ENCODE peak calls at places on chromosomes 12 and 14, in four cellular contexts. L is HCT116; N is CD8-positive, alpha-beta T cell; Z is thyroid gland. V is an unnamed sample.

GRCh38 chr12:124862768-124863408 is 776 bp downstream of the SCARB1 start:
- DNase-seq in L (no peak), N (no peak), Z (peak; percentile 46), V (no peak)

GRCh38 chr12:70618371-70618770 is 18.9 kb downstream of the PTPRB start:
- DNase-seq in L (no peak), N (no peak), Z (no peak), V (no peak)

GRCh38 chr12:110436231-110436630 is 13.9 kb downstream of the ARPC3 start:
- DNase-seq in L (no peak), N (no peak), Z (no peak), V (no peak)

GRCh38 chr12:10537721-10538120 is 32.0 kb downstream of the EIF2S3B start:
- DNase-seq in L (no peak), N (no peak), Z (no peak), V (no peak)

GRCh38 chr12:130920711-130921381 is 32.9 kb upstream of the ADGRD1 start:
- DNase-seq in L (no peak), N (no peak), Z (peak; percentile 34), V (peak; percentile 89)

GRCh38 chr14:98138666-98139065 is 1133.3 kb downstream of the BCL11B start:
- DNase-seq in L (peak; percentile 1), N (peak; percentile 57), Z (peak; percentile 48), V (no peak)

GRCh38 chr12:123882306-123882705 is 90.3 kb downstream of the CCDC92 start:
- DNase-seq in L (no peak), N (no peak), Z (no peak), V (no peak)

GRCh38 chr14:72104011-72104613 is 171.9 kb downstream of the RGS6 start:
- DNase-seq in L (peak; percentile 3), N (peak; percentile 15), Z (peak; percentile 13), V (no peak)

GRCh38 chr14:70022771-70023445 is 143.7 kb downstream of the SMOC1 start:
- DNase-seq in L (no peak), N (no peak), Z (no peak), V (no peak)

GRCh38 chr12:63070709-63071108 is 80.3 kb downstream of the AVPR1A start:
- DNase-seq in L (no peak), N (no peak), Z (no peak), V (no peak)

GRCh38 chr12:122517877-122518276 is 8.9 kb downstream of the RSRC2 start:
- DNase-seq in L (no peak), N (no peak), Z (no peak), V (no peak)

GRCh38 chr12:104057771-104058197 is 6.5 kb upstream of the HCFC2 start:
- DNase-seq in L (no peak), N (no peak), Z (no peak), V (no peak)

GRCh38 chr12:87853448-87854003 is 175.7 kb downstream of the C12orf50 start:
- DNase-seq in L (no peak), N (no peak), Z (no peak), V (no peak)

GRCh38 chr12:5379737-5380496 is 52.0 kb upstream of the NTF3 start:
- DNase-seq in L (peak; percentile 60), N (no peak), Z (no peak), V (no peak)

GRCh38 chr12:85279449-85280137 is 427 bp upstream of the ALX1 start:
- DNase-seq in L (no peak), N (no peak), Z (peak; percentile 10), V (no peak)
- H3K4me3 ChIP-seq in L (no peak overlapping the region), N (no peak overlapping the region), Z (peak overlapping the region; percentile 16), V (no peak overlapping the region)

DNA sequence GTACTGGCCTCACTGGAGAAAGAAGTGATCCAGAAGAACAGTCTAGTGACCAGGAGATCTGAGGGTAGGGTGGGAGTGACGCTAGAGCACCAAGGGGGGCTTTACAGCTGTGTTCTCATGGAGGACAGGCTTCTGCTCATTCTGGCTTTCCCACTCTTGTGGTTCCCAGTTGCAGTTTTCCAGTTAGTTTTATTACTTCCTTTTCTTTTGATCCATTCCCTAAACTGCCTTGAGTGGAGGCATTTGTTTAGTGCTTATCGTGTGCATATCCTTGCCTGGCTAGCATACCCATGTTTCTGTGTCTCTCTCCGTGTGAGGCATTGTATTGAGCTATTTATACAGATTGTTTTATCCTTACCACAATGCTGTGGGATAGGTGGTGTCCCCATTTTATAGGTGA is 4.0 kb downstream of the MLEC start:
- DNase-seq in L (no peak), N (no peak), Z (no peak), V (no peak)
- H3K4me1 ChIP-seq in L (peaks cover 18% of the 10 kb centered on the region), N (peaks cover 26% of the 10 kb centered on the region), Z (peaks cover 27% of the 10 kb centered on the region), V (peaks cover 23% of the 10 kb centered on the region)

DNA sequence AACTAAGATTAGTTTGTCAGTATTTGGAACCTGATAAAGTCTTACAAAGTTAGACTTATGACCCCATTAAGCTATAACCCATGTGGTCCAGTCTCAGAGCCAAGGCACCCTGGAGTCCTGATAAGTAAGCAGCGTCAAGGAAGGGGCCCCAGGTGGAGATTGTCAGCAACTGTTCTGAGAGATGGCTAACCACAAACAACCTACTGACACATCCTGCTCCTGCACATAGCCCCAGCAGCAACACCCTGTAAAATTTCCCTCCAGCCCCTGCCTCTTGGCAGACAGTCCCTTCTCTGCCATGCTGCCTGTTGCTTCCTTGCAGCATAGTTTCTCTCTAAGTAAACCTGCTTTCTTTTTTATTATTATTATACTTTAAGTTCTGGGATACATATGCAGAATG is 220.4 kb upstream of the TMEM260 start:
- DNase-seq in L (no peak), N (no peak), Z (no peak), V (no peak)
- H3K4me3 ChIP-seq in L (no peak overlapping the region), N (no peak overlapping the region), Z (no peak overlapping the region), V (no peak overlapping the region)

GRCh38 chr12:82838827-82839226 is 152.1 kb downstream of the TMTC2 start:
- DNase-seq in L (no peak), N (no peak), Z (no peak), V (no peak)

GRCh38 chr12:82838123-82838522 is 151.4 kb downstream of the TMTC2 start:
- DNase-seq in L (no peak), N (no peak), Z (no peak), V (no peak)

GRCh38 chr12:82841379-82841778 is 154.7 kb downstream of the TMTC2 start:
- DNase-seq in L (no peak), N (no peak), Z (no peak), V (no peak)

DNA sequence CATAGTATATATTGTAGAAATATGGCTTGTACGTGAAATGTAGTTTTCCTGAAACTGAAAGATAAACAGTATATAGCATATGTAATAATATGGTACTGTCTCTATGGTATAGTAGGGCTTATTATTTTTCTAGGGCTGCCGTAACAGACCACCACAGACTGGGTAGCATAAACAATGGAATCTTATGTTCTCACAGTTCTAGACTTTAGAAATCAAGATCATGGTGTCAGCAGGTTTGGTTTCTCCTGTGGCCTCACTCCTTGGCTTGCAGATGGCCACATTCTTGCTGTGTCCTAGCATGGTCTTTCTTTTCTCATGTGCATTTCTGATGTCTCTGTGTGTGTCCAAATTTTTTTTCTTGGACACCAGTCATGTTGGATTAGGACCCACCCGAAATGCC is 155.8 kb downstream of the TMTC2 start:
- DNase-seq in L (no peak), N (no peak), Z (no peak), V (no peak)
- H3K4me1 ChIP-seq in L (no peaks in the 10 kb centered on the region), N (no peaks in the 10 kb centered on the region), Z (no peaks in the 10 kb centered on the region), V (no peaks in the 10 kb centered on the region)

DNA sequence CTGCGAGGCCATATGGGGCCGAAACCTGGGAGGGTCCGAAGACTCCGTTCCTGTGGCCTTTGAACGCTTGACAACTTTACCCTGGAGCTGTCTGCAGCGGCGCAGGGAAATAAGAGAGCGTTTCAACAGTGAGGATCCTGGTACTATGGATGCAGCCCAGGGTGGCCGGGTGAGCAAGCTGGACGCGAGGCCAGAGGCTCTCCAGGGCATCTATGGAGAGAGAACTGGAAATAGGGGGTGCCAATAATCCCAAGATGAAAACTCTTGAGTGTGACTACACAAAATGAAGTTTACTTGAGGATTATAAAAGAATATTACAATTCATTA is 1.1 kb upstream of the ABCC9 start:
- DNase-seq in L (no peak), N (no peak), Z (no peak), V (no peak)
- H3K4me3 ChIP-seq in L (no peak overlapping the region), N (no peak overlapping the region), Z (peak overlapping the region; percentile 41), V (peak overlapping the region; percentile 53)